ENCODE peak calls at places on chromosomes 16 and 17, in four cellular contexts. F is neural progenitor cell, Y is left ventricle myocardium inferior, O is BJ. S is an unnamed sample.
A peak's percentile ranks its signal among the peaks of the same experiment; 100 is the strongest.

GRCh38 chr17:75817571-75817970 is 26.6 kb downstream of the UNC13D start:
- DNase-seq in O (no peak), F (no peak), Y (no peak), S (no peak)

GRCh38 chr17:75785016-75785769 is 587 bp downstream of the UNK start:
- DNase-seq in O (no peak), Y (peak; percentile 90), F (peak; percentile 93), S (peak; percentile 78)

GRCh38 chr17:73031472-73031871 is 61.0 kb downstream of the SLC39A11 start:
- DNase-seq in O (no peak), F (no peak), Y (no peak), S (no peak)

GRCh38 chr16:49557070-49557446 is 183.5 kb downstream of the C16orf78 start:
- DNase-seq in O (no peak), F (peak; percentile 91), Y (no peak), S (no peak)

GRCh38 chr17:82400830-82401229 is 17.3 kb upstream of the HEXD start:
- DNase-seq in O (no peak), Y (peak; percentile 47), F (no peak), S (no peak)

GRCh38 chr17:7173687-7174602 is 5.2 kb downstream of the ASGR1 start:
- DNase-seq in O (no peak), Y (peak; percentile 55), F (peak; percentile 93), S (no peak)

GRCh38 chr16:69823831-69824563 is 61.9 kb downstream of the WWP2 start:
- DNase-seq in Y (peak; percentile 57), O (no peak), F (no peak), S (no peak)

GRCh38 chr17:65028537-65028843 is 28.1 kb downstream of the GNA13 start:
- DNase-seq in O (no peak), F (no peak), Y (no peak), S (no peak)

GRCh38 chr17:7080445-7081041 is 492 bp upstream of the CLEC10A start:
- DNase-seq in Y (peak; percentile 58), O (no peak), F (no peak), S (no peak)

GRCh38 chr16:16033208-16033717 is 83.8 kb downstream of the ABCC1 start:
- DNase-seq in Y (no peak), F (no peak), O (no peak), S (no peak)
- TF ChIP-seq CTCF in Y (no peak), F (no peak), O (no peak), S (no peak)

GRCh38 chr17:3602499-3602898 is 6.7 kb downstream of the TRPV1 start:
- DNase-seq in F (peak; percentile 77), O (no peak), Y (no peak), S (no peak)
- TF ChIP-seq CTCF in F (peak; percentile 65), O (peak; percentile 27), Y (peak; percentile 59), S (peak; percentile 73)

GRCh38 chr16:77657016-77657415 is 65.3 kb upstream of the NUDT7 start:
- DNase-seq in Y (no peak), O (no peak), F (peak; percentile 31), S (no peak)
- TF ChIP-seq CTCF in Y (no peak), O (no peak), F (peak; percentile 9), S (no peak)

GRCh38 chr16:15778999-15779614 is 77.7 kb downstream of the MYH11 start:
- DNase-seq in Y (no peak), F (no peak), O (no peak), S (no peak)

GRCh38 chr16:15776572-15776971 is 80.3 kb downstream of the MYH11 start:
- DNase-seq in Y (no peak), F (no peak), O (no peak), S (no peak)

GRCh38 chr16:15775663-15776304 is 81.0 kb downstream of the MYH11 start:
- DNase-seq in Y (no peak), O (no peak), F (no peak), S (peak; percentile 45)

GRCh38 chr16:15778204-15778743 is 78.6 kb downstream of the MYH11 start:
- DNase-seq in O (no peak), Y (no peak), F (no peak), S (no peak)

GRCh38 chr16:15777533-15778203 is 79.2 kb downstream of the MYH11 start:
- DNase-seq in F (peak; percentile 75), O (no peak), Y (no peak), S (peak; percentile 27)
- TF ChIP-seq CTCF in F (peak; percentile 59), O (peak; percentile 59), Y (peak; percentile 51), S (peak; percentile 64)

GRCh38 chr17:32914181-32914580 is 13.8 kb upstream of the TMEM98 start:
- DNase-seq in F (no peak), Y (no peak), O (no peak), S (no peak)

GRCh38 chr17:32913593-32913992 is 14.4 kb upstream of the TMEM98 start:
- DNase-seq in F (no peak), Y (no peak), O (no peak), S (no peak)

GRCh38 chr17:32909787-32910369 is 18.1 kb upstream of the TMEM98 start:
- DNase-seq in F (peak; percentile 82), Y (no peak), O (peak; percentile 44), S (peak; percentile 88)

GRCh38 chr17:32910769-32911168 is 17.2 kb upstream of the TMEM98 start:
- DNase-seq in O (no peak), F (no peak), Y (no peak), S (no peak)

DNA sequence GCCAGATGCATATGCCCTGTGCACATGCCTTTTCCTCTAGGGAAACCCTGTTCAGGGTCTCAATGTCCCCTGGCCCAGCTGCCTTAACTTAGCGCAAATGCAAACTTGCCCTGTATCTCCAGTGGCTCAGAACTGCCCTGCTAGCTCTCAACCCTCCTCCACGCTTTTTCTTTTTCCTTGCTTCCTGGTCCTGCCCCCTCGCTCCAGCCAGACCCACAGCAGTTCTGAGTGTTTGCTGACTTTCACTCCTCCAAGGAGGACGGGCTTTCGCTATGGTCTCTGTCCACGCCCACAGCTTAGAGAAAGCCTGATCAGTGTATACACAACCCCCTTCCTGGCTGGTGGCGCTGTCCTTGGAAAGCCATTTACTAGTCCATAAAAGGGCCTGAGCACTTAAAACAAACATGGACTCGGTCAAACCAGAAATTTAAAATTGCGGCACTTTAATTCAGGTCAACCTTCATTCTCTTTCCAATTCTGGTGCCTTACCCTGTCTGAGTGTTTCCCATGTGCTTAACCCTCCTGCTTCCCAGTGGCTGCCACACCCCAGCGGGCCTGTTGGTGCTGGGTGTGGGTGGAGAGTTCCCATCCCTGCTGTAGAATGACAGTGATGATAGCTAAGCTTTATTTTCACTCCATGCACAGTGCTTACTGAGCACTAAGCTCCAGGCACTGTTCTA is 15.6 kb upstream of the TMEM98 start:
- DNase-seq in O (peak; percentile 58), Y (peak; percentile 37), F (peak; percentile 39), S (peak; percentile 74)
- TF ChIP-seq CTCF in O (peak; percentile 38), Y (no peak), F (no peak), S (peak; percentile 49)

GRCh38 chr16:53216798-53217197 is 162.0 kb downstream of the CHD9 start:
- DNase-seq in O (no peak), Y (no peak), F (no peak), S (no peak)

GRCh38 chr16:53219795-53220194 is 165.0 kb downstream of the CHD9 start:
- DNase-seq in F (no peak), O (peak; percentile 7), Y (no peak), S (peak; percentile 4)

GRCh38 chr16:53224932-53225533 is 170.2 kb downstream of the CHD9 start:
- DNase-seq in F (no peak), Y (no peak), O (no peak), S (peak; percentile 28)

GRCh38 chr16:53220585-53220984 is 165.8 kb downstream of the CHD9 start:
- DNase-seq in O (no peak), Y (no peak), F (peak; percentile 25), S (peak; percentile 70)
- TF ChIP-seq CTCF in O (peak; percentile 39), Y (peak; percentile 49), F (peak; percentile 40), S (peak; percentile 68)